ENCODE peak calls at places on chromosome 2, in five cellular contexts. Y is AG04450, D is esophagus squamous epithelium, C is EL, F is cardiac muscle cell. Z is an unnamed sample.

GRCh38 chr2:176967911-176968451 is 244.6 kb upstream of the HNRNPA3 start:
- DNase-seq in D (no peak), Y (no peak), F (no peak), C (no peak), Z (no peak)

GRCh38 chr2:85792783-85793441 is 39.1 kb downstream of the ATOH8 start:
- DNase-seq in C (peak; percentile 81), D (no peak), Y (peak; percentile 43), F (peak; percentile 88), Z (no peak)

GRCh38 chr2:209389124-209389523 is 34.7 kb upstream of the MAP2 start:
- DNase-seq in Y (no peak), D (no peak), C (no peak), F (no peak), Z (no peak)

GRCh38 chr2:157107877-157108276 is 149.6 kb upstream of the GALNT5 start:
- DNase-seq in F (peak; percentile 21), D (no peak), C (peak; percentile 19), Y (peak; percentile 30), Z (no peak)

GRCh38 chr2:207766697-207767460 is 2.8 kb downstream of the FZD5 start:
- DNase-seq in F (no peak), D (no peak), Y (no peak), C (no peak), Z (no peak)

GRCh38 chr2:169107645-169108044 is 38.3 kb downstream of the DHRS9 start:
- DNase-seq in F (peak; percentile 28), D (no peak), Y (no peak), C (no peak), Z (no peak)

GRCh38 chr2:83650897-83651296 is 808.2 kb downstream of the SUCLG1 start:
- DNase-seq in C (peak; percentile 28), Y (no peak), F (peak; percentile 12), D (no peak), Z (no peak)

GRCh38 chr2:108634591-108635160 is 84.6 kb upstream of the RANBP2 start:
- DNase-seq in F (no peak), D (no peak), Y (no peak), C (no peak), Z (no peak)

GRCh38 chr2:101360229-101360628 is 27.1 kb downstream of the CREG2 start:
- DNase-seq in Y (no peak), D (no peak), F (no peak), C (peak; percentile 12), Z (no peak)

GRCh38 chr2:216857131-216857550 is 2.7 kb downstream of the TNP1 start:
- DNase-seq in Y (peak; percentile 15), F (no peak), D (no peak), C (peak; percentile 71), Z (no peak)

GRCh38 chr2:239025081-239025801 is 177.4 kb downstream of the TWIST2 start:
- DNase-seq in Y (no peak), C (peak; percentile 73), F (peak; percentile 64), D (no peak), Z (peak; percentile 52)

GRCh38 chr2:161436411-161436810 is 20.3 kb downstream of the TBR1 start:
- DNase-seq in C (peak; percentile 74), Y (peak; percentile 26), F (peak; percentile 58), D (no peak), Z (peak; percentile 23)

GRCh38 chr2:164975885-164976284 is 20.6 kb upstream of the SLC38A11 start:
- DNase-seq in Y (no peak), D (no peak), C (no peak), F (no peak), Z (no peak)

GRCh38 chr2:219997341-219997851 is 370.0 kb downstream of the SLC4A3 start:
- DNase-seq in Y (no peak), F (peak; percentile 64), D (no peak), C (peak; percentile 49), Z (no peak)

GRCh38 chr2:30136729-30137444 is 9.9 kb upstream of the YPEL5 start:
- DNase-seq in F (no peak), C (no peak), Y (no peak), D (no peak), Z (no peak)

GRCh38 chr2:237465515-237466227 is 21.4 kb upstream of the MLPH start:
- DNase-seq in F (peak; percentile 94), Y (peak; percentile 93), D (no peak), C (peak; percentile 98), Z (peak; percentile 86)

GRCh38 chr2:27735263-27735904 is 36.1 kb upstream of the MRPL33 start:
- DNase-seq in F (peak; percentile 90), C (peak; percentile 70), Y (peak; percentile 10), D (no peak), Z (no peak)